ENCODE peak calls at places on chromosomes 12 and 14, in six cellular contexts. One of them, this sample, is unnamed.

GRCh38 chr14:69481815-69482568 is 2.5 kb upstream of the PLEKHD1 start:
- DNase-seq in PC-9: no peak
- DNase-seq in adrenal gland: no peak
- DNase-seq in HCT116: no peak
- DNase-seq in GM23338: no peak
- DNase-seq in heart left ventricle: no peak
- DNase-seq in this sample: no peak

GRCh38 chr14:75125617-75126016 is 1.2 kb downstream of the NEK9 start:
- DNase-seq in PC-9: peak
- DNase-seq in adrenal gland: no peak
- DNase-seq in HCT116: no peak
- DNase-seq in GM23338: no peak
- DNase-seq in heart left ventricle: no peak
- DNase-seq in this sample: no peak

GRCh38 chr14:51726166-51726899 is 74.6 kb downstream of the FRMD6 start:
- DNase-seq in PC-9: no peak
- DNase-seq in adrenal gland: no peak
- DNase-seq in HCT116: no peak
- DNase-seq in GM23338: no peak
- DNase-seq in heart left ventricle: no peak
- DNase-seq in this sample: no peak

GRCh38 chr14:100534528-100535286 is 52.5 kb downstream of the BEGAIN start:
- DNase-seq in PC-9: no peak
- DNase-seq in adrenal gland: peak
- DNase-seq in HCT116: no peak
- DNase-seq in GM23338: no peak
- DNase-seq in heart left ventricle: no peak
- DNase-seq in this sample: peak

GRCh38 chr12:3033538-3033865 is 43.7 kb upstream of the TSPAN9 start:
- DNase-seq in PC-9: no peak
- DNase-seq in adrenal gland: no peak
- DNase-seq in HCT116: no peak
- DNase-seq in GM23338: no peak
- DNase-seq in heart left ventricle: no peak
- DNase-seq in this sample: no peak

GRCh38 chr14:92967346-92967926 is 44.5 kb downstream of the CHGA start:
- DNase-seq in PC-9: no peak
- DNase-seq in adrenal gland: no peak
- DNase-seq in HCT116: no peak
- DNase-seq in GM23338: no peak
- DNase-seq in heart left ventricle: no peak
- DNase-seq in this sample: no peak

GRCh38 chr12:92028039-92028709 is 117.5 kb downstream of the BTG1 start:
- DNase-seq in PC-9: no peak
- DNase-seq in adrenal gland: no peak
- DNase-seq in HCT116: no peak
- DNase-seq in GM23338: no peak
- DNase-seq in heart left ventricle: no peak
- DNase-seq in this sample: no peak

GRCh38 chr12:26331960-26332359 is 136.6 kb downstream of the SSPN start:
- DNase-seq in PC-9: no peak
- DNase-seq in adrenal gland: no peak
- DNase-seq in HCT116: no peak
- DNase-seq in GM23338: no peak
- DNase-seq in heart left ventricle: no peak
- DNase-seq in this sample: no peak

GRCh38 chr14:60722163-60722835 is 1.9 kb downstream of the SIX4 start:
- DNase-seq in PC-9: peak
- DNase-seq in adrenal gland: no peak
- DNase-seq in HCT116: no peak
- DNase-seq in GM23338: peak
- DNase-seq in heart left ventricle: no peak
- DNase-seq in this sample: peak

GRCh38 chr12:53325539-53326061 is 4.2 kb upstream of the AAAS start:
- DNase-seq in PC-9: no peak
- DNase-seq in adrenal gland: peak
- DNase-seq in HCT116: no peak
- DNase-seq in GM23338: peak
- DNase-seq in heart left ventricle: no peak
- DNase-seq in this sample: peak

GRCh38 chr14:21703357-21704339 is 30.0 kb upstream of the OR4E1 start:
- DNase-seq in PC-9: no peak
- DNase-seq in adrenal gland: no peak
- DNase-seq in HCT116: no peak
- DNase-seq in GM23338: no peak
- DNase-seq in heart left ventricle: no peak
- DNase-seq in this sample: no peak

GRCh38 chr12:77120695-77121094 is 55.3 kb upstream of the E2F7 start:
- DNase-seq in PC-9: no peak
- DNase-seq in adrenal gland: no peak
- DNase-seq in HCT116: no peak
- DNase-seq in GM23338: no peak
- DNase-seq in heart left ventricle: no peak
- DNase-seq in this sample: no peak

GRCh38 chr14:98290596-98290995 is 981.4 kb downstream of the BCL11B start:
- DNase-seq in PC-9: no peak
- DNase-seq in adrenal gland: no peak
- DNase-seq in HCT116: no peak
- DNase-seq in GM23338: no peak
- DNase-seq in heart left ventricle: no peak
- DNase-seq in this sample: no peak

GRCh38 chr12:54795664-54796063 is 58.7 kb upstream of the MUCL1 start:
- DNase-seq in PC-9: no peak
- DNase-seq in adrenal gland: no peak
- DNase-seq in HCT116: no peak
- DNase-seq in GM23338: no peak
- DNase-seq in heart left ventricle: no peak
- DNase-seq in this sample: no peak

GRCh38 chr14:72466325-72466724 is 427.6 kb downstream of the DPF3 start:
- DNase-seq in PC-9: no peak
- DNase-seq in adrenal gland: no peak
- DNase-seq in HCT116: no peak
- DNase-seq in GM23338: no peak
- DNase-seq in heart left ventricle: no peak
- DNase-seq in this sample: no peak

GRCh38 chr12:5332521-5332920 is 99.4 kb upstream of the NTF3 start:
- DNase-seq in PC-9: no peak
- DNase-seq in adrenal gland: no peak
- DNase-seq in HCT116: no peak
- DNase-seq in GM23338: no peak
- DNase-seq in heart left ventricle: no peak
- DNase-seq in this sample: no peak

GRCh38 chr12:130514149-130514551 is 176.5 kb downstream of the PIWIL1 start:
- DNase-seq in PC-9: no peak
- DNase-seq in adrenal gland: no peak
- DNase-seq in HCT116: no peak
- DNase-seq in GM23338: peak
- DNase-seq in heart left ventricle: no peak
- DNase-seq in this sample: no peak

GRCh38 chr12:62210422-62210821 is 49.8 kb upstream of the USP15 start:
- DNase-seq in PC-9: no peak
- DNase-seq in adrenal gland: peak
- DNase-seq in HCT116: peak
- DNase-seq in GM23338: peak
- DNase-seq in heart left ventricle: no peak
- DNase-seq in this sample: no peak

GRCh38 chr12:67355428-67356385 is 86.5 kb downstream of the CAND1 start:
- DNase-seq in PC-9: peak
- DNase-seq in adrenal gland: no peak
- DNase-seq in HCT116: peak
- DNase-seq in GM23338: peak
- DNase-seq in heart left ventricle: no peak
- DNase-seq in this sample: no peak

GRCh38 chr12:20367731-20368652 is at the start of gene PDE3A:
- DNase-seq in PC-9: no peak
- DNase-seq in adrenal gland: peak
- DNase-seq in HCT116: peak
- DNase-seq in GM23338: peak
- DNase-seq in heart left ventricle: peak
- DNase-seq in this sample: peak
- H3K27ac ChIP-seq in PC-9: no peak
- H3K27ac ChIP-seq in adrenal gland: no peak
- H3K27ac ChIP-seq in HCT116: no peak
- H3K27ac ChIP-seq in GM23338: no peak
- H3K27ac ChIP-seq in heart left ventricle: peak
- H3K27ac ChIP-seq in this sample: peak

GRCh38 chr14:104777808-104778249 is 17.7 kb downstream of the AKT1 start:
- DNase-seq in PC-9: no peak
- DNase-seq in adrenal gland: no peak
- DNase-seq in HCT116: no peak
- DNase-seq in GM23338: no peak
- DNase-seq in heart left ventricle: no peak
- DNase-seq in this sample: peak
- H3K27ac ChIP-seq in PC-9: no peak
- H3K27ac ChIP-seq in adrenal gland: no peak
- H3K27ac ChIP-seq in HCT116: no peak
- H3K27ac ChIP-seq in GM23338: no peak
- H3K27ac ChIP-seq in heart left ventricle: no peak
- H3K27ac ChIP-seq in this sample: no peak

GRCh38 chr14:102817942-102818940 is 41.0 kb downstream of the TRAF3 start:
- DNase-seq in PC-9: no peak
- DNase-seq in adrenal gland: no peak
- DNase-seq in HCT116: no peak
- DNase-seq in GM23338: no peak
- DNase-seq in heart left ventricle: no peak
- DNase-seq in this sample: no peak

GRCh38 chr14:102817318-102817717 is 40.1 kb downstream of the TRAF3 start:
- DNase-seq in PC-9: no peak
- DNase-seq in adrenal gland: no peak
- DNase-seq in HCT116: no peak
- DNase-seq in GM23338: no peak
- DNase-seq in heart left ventricle: no peak
- DNase-seq in this sample: no peak

GRCh38 chr14:102819790-102820330 is 42.6 kb downstream of the TRAF3 start:
- DNase-seq in PC-9: no peak
- DNase-seq in adrenal gland: no peak
- DNase-seq in HCT116: no peak
- DNase-seq in GM23338: no peak
- DNase-seq in heart left ventricle: no peak
- DNase-seq in this sample: no peak

GRCh38 chr14:102821252-102821651 is 44.0 kb downstream of the TRAF3 start:
- DNase-seq in PC-9: no peak
- DNase-seq in adrenal gland: no peak
- DNase-seq in HCT116: no peak
- DNase-seq in GM23338: no peak
- DNase-seq in heart left ventricle: no peak
- DNase-seq in this sample: no peak

DNA sequence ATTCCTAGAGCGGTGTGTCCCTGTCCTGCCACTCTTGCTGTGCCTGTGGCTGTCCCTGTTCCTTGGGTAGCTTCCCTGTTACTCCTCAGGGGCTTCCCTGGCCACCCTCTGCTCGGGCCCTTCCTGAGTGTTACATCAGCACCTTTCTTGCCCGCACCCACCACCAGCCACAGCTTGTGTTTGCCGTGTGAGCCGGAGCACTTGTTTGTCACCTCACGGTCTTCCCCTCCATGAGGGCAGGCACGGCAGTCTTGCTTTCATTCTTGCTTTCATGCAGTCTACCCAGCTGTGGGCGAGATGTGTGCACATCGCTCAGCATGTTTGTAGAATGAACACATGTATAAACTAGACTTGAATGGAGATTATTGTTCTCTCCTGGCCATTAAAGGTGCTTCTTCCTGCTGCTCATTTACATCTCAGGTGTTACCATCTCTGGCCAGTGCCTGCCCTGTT is 42.0 kb downstream of the TRAF3 start:
- DNase-seq in PC-9: no peak
- DNase-seq in adrenal gland: no peak
- DNase-seq in HCT116: no peak
- DNase-seq in GM23338: no peak
- DNase-seq in heart left ventricle: no peak
- DNase-seq in this sample: no peak
- H3K27ac ChIP-seq in PC-9: no peak
- H3K27ac ChIP-seq in adrenal gland: no peak
- H3K27ac ChIP-seq in HCT116: no peak
- H3K27ac ChIP-seq in GM23338: peak
- H3K27ac ChIP-seq in heart left ventricle: no peak
- H3K27ac ChIP-seq in this sample: peak

GRCh38 chr14:54785111-54785777 is 117.4 kb downstream of the GCH1 start:
- DNase-seq in PC-9: no peak
- DNase-seq in adrenal gland: peak
- DNase-seq in HCT116: no peak
- DNase-seq in GM23338: no peak
- DNase-seq in heart left ventricle: peak
- DNase-seq in this sample: no peak
- H3K27ac ChIP-seq in PC-9: no peak
- H3K27ac ChIP-seq in adrenal gland: no peak
- H3K27ac ChIP-seq in HCT116: no peak
- H3K27ac ChIP-seq in GM23338: no peak
- H3K27ac ChIP-seq in heart left ventricle: peak
- H3K27ac ChIP-seq in this sample: no peak

DNA sequence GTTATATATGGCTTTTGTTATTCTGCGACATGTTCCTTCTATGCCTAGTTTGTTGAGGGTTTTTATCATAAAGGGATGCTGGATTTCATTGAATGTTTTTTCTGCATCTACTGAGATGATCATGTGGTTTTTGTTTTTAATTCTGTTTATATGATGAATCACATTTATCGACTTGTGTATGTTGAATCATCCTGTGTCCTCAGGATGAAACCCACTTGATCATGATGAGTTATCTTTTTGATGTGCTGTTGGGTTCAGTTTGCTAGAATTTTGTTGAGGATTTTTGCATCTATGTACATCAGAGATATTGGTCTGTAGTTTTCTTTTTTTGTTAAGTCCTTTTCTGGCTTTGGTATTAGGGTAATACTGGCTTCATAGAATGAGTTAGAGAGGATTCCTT is 291.2 kb downstream of the AKAP6 start:
- DNase-seq in PC-9: no peak
- DNase-seq in adrenal gland: no peak
- DNase-seq in HCT116: no peak
- DNase-seq in GM23338: no peak
- DNase-seq in heart left ventricle: no peak
- DNase-seq in this sample: no peak
- H3K27ac ChIP-seq in PC-9: no peak
- H3K27ac ChIP-seq in adrenal gland: no peak
- H3K27ac ChIP-seq in HCT116: no peak
- H3K27ac ChIP-seq in GM23338: no peak
- H3K27ac ChIP-seq in heart left ventricle: no peak
- H3K27ac ChIP-seq in this sample: no peak

DNA sequence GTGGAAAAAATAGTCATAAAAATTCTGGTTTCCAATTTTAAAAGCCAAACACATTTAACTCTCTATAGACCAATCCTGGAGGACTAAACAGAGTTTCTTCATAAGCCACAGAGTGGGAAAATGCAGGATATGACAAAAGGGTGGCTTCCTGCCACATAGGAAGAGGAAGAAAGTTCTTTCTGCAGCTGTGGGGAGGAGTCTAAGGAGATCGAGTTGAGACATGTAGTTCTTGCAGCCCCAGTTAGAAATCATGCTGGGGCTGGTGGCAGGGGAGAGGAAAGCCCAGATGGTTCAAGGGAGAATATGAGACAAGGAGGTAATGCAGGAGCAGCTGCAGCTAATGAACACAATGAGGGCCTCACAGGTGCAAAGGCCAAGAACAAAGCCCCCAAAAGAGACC is 85.0 kb upstream of the ARID2 start:
- DNase-seq in PC-9: no peak
- DNase-seq in adrenal gland: no peak
- DNase-seq in HCT116: no peak
- DNase-seq in GM23338: peak
- DNase-seq in heart left ventricle: no peak
- DNase-seq in this sample: no peak
- H3K27ac ChIP-seq in PC-9: no peak
- H3K27ac ChIP-seq in adrenal gland: no peak
- H3K27ac ChIP-seq in HCT116: no peak
- H3K27ac ChIP-seq in GM23338: no peak
- H3K27ac ChIP-seq in heart left ventricle: no peak
- H3K27ac ChIP-seq in this sample: no peak

This sample was measured in pancreas.